ENCODE peak calls at places on chromosomes 7 and 10, in nine cellular contexts. U, E, N, M, C, O, T, K and F are unnamed samples.

GRCh38 chr7:157851501-157852067 is 514.8 kb downstream of the DNAJB6 start:
- DNase-seq in T (peak), U (no peak), E (peak), C (no peak), K (peak), N (no peak), O (peak), M (peak), F (peak)

GRCh38 chr10:129191848-129192247 is 275.2 kb upstream of the MGMT start:
- DNase-seq in M (no peak), U (no peak), O (no peak), E (no peak), C (no peak), T (peak), K (no peak), N (no peak), F (no peak)

GRCh38 chr10:4170633-4171314 is 385.8 kb upstream of the KLF6 start:
- DNase-seq in T (no peak), C (no peak), K (no peak), M (no peak), O (no peak), U (no peak), E (no peak), N (no peak), F (no peak)

GRCh38 chr10:10629512-10629911 is 388.2 kb upstream of the CELF2 start:
- DNase-seq in U (no peak), N (no peak), K (no peak), E (no peak), O (no peak), M (no peak), T (no peak), C (no peak), F (no peak)

GRCh38 chr7:44396931-44397525 is 71.6 kb upstream of the CAMK2B start:
- DNase-seq in T (no peak), E (peak), K (no peak), C (no peak), O (no peak), M (no peak), N (no peak), U (no peak), F (no peak)

GRCh38 chr10:17814981-17815380 is 5.8 kb downstream of the MRC1 start:
- DNase-seq in U (no peak), O (no peak), E (no peak), N (no peak), T (no peak), K (no peak), M (no peak), C (no peak), F (no peak)

GRCh38 chr7:154953006-154953684 is 49.8 kb downstream of the PAXIP1 start:
- DNase-seq in E (peak), M (peak), T (no peak), N (peak), U (peak), O (peak), K (peak), C (peak), F (peak)

GRCh38 chr7:50359258-50359994 is 54.9 kb downstream of the IKZF1 start:
- DNase-seq in U (no peak), O (no peak), N (no peak), C (no peak), T (no peak), K (no peak), M (no peak), E (no peak), F (no peak)

GRCh38 chr7:26787696-26788095 is 76.7 kb downstream of the SKAP2 start:
- DNase-seq in M (no peak), K (no peak), O (no peak), C (no peak), E (no peak), T (no peak), N (no peak), U (peak), F (no peak)

GRCh38 chr10:58175990-58176910 is 91.4 kb downstream of the IPMK start:
- DNase-seq in T (no peak), O (no peak), N (peak), E (peak), M (no peak), U (no peak), C (peak), K (no peak), F (no peak)